ENCODE peak calls at places on chromosome 19, in six cellular contexts. P is fibroblast of pulmonary artery; N is breast epithelium; C is stomach; M is cardiac muscle cell; Q is activated CD4-positive, alpha-beta T cell treated with anti-CD3 and anti-CD28 coated beads for 1 hour. U is an unnamed sample.

GRCh38 chr19:19319725-19320361 is 466 bp downstream of the SUGP1 start:
- DNase-seq in P (no peak), N (no peak), M (no peak), C (no peak), Q (no peak), U (no peak)

GRCh38 chr19:9914315-9915207 is 21.8 kb downstream of the OLFM2 start:
- DNase-seq in P (peak; percentile 78), C (peak; percentile 72), Q (peak; percentile 78), M (peak; percentile 89), N (peak; percentile 67), U (no peak)

GRCh38 chr19:40804783-40805242 is 5.8 kb downstream of the EGLN2 start:
- DNase-seq in N (no peak), Q (no peak), M (no peak), C (peak; percentile 73), P (no peak), U (no peak)

GRCh38 chr19:47693489-47693888 is 19.7 kb upstream of the EHD2 start:
- DNase-seq in Q (no peak), N (no peak), C (no peak), M (no peak), P (no peak), U (no peak)

GRCh38 chr19:4559569-4559968 is at the start of gene SEMA6B:
- DNase-seq in Q (no peak), N (no peak), M (no peak), C (peak; percentile 35), P (peak; percentile 69), U (no peak)

GRCh38 chr19:17805427-17805826 is 10.5 kb downstream of the B3GNT3 start:
- DNase-seq in M (no peak), C (no peak), Q (no peak), P (no peak), N (no peak), U (no peak)

GRCh38 chr19:49552749-49553148 is 24.9 kb downstream of the RCN3 start:
- DNase-seq in Q (no peak), M (no peak), P (no peak), C (no peak), N (no peak), U (no peak)

GRCh38 chr19:10551698-10552301 is 8.1 kb downstream of the ATG4D start:
- DNase-seq in N (no peak), P (peak; percentile 49), M (no peak), Q (no peak), C (peak; percentile 32), U (no peak)

GRCh38 chr19:55251296-55252081 is 7.3 kb downstream of the PPP6R1 start:
- DNase-seq in M (no peak), N (no peak), C (peak; percentile 68), P (peak; percentile 27), Q (peak; percentile 16), U (no peak)

GRCh38 chr19:18868380-18869230 is 27.4 kb downstream of the CERS1 start:
- DNase-seq in M (no peak), N (no peak), Q (no peak), P (no peak), C (no peak), U (no peak)

GRCh38 chr19:37928527-37929286 is 21.7 kb downstream of the SIPA1L3 start:
- DNase-seq in P (no peak), C (no peak), Q (no peak), N (no peak), M (no peak), U (no peak)

GRCh38 chr19:45066921-45067661 is 9.2 kb downstream of the ZNF296 start:
- DNase-seq in Q (no peak), P (no peak), M (no peak), N (no peak), C (no peak), U (no peak)

GRCh38 chr19:18761531-18762110 is 29.5 kb downstream of the COMP start:
- DNase-seq in Q (no peak), P (no peak), M (no peak), C (peak; percentile 50), N (no peak), U (no peak)

GRCh38 chr19:1992759-1993260 is 22.7 kb downstream of the BTBD2 start:
- DNase-seq in M (no peak), N (no peak), P (no peak), C (no peak), Q (no peak), U (no peak)

GRCh38 chr19:58150328-58150921 is at the start of gene ZNF329:
- DNase-seq in M (peak; percentile 93), Q (peak; percentile 89), C (peak; percentile 85), N (peak; percentile 88), P (peak; percentile 85), U (no peak)

GRCh38 chr19:46704379-46705076 is 12.4 kb downstream of the PRKD2 start:
- DNase-seq in M (peak; percentile 72), N (peak; percentile 75), P (peak; percentile 55), C (peak; percentile 85), Q (peak; percentile 80), U (no peak)

GRCh38 chr19:13797870-13798269 is 2.6 kb downstream of the ZSWIM4 start:
- DNase-seq in C (peak; percentile 65), N (no peak), Q (no peak), P (peak; percentile 87), M (no peak), U (no peak)

GRCh38 chr19:45976180-45976579 is 2.5 kb upstream of the NOVA2 start:
- DNase-seq in C (no peak), Q (no peak), M (no peak), N (no peak), P (no peak), U (no peak)

U was measured in LNCaP clone FGC.